ENCODE peak calls at places on chromosomes 3 and 15, in five cellular contexts. M, V, P, A and B are unnamed samples.

GRCh38 chr15:71677352-71677751 is 133.0 kb upstream of the NR2E3 start:
- DNase-seq in M (no peak), V (no peak), P (no peak), A (no peak), B (no peak)

GRCh38 chr15:58331903-58332675 is 99.7 kb upstream of the LIPC start:
- DNase-seq in M (peak), V (peak), P (peak), A (peak), B (peak)

GRCh38 chr3:126268866-126269265 is 88.3 kb downstream of the KLF15 start:
- DNase-seq in M (no peak), V (no peak), P (no peak), A (no peak), B (no peak)

GRCh38 chr3:100254168-100254777 is 6.5 kb upstream of the TBC1D23 start:
- DNase-seq in M (peak), V (peak), P (peak), A (peak), B (peak)

GRCh38 chr3:136428167-136428566 is 178.0 kb downstream of the PCCB start:
- DNase-seq in M (no peak), V (no peak), P (no peak), A (no peak), B (no peak)

GRCh38 chr15:85615930-85616329 is 178.8 kb downstream of the KLHL25 start:
- DNase-seq in M (no peak), V (peak), P (peak), A (no peak), B (no peak)

GRCh38 chr3:142866841-142867631 is 21.8 kb downstream of the PCOLCE2 start:
- DNase-seq in M (peak), V (no peak), P (peak), A (no peak), B (no peak)

GRCh38 chr15:90638241-90638691 is 78.9 kb upstream of the BLM start:
- DNase-seq in M (no peak), V (no peak), P (peak), A (no peak), B (no peak)

GRCh38 chr3:153210116-153210515 is 48.1 kb downstream of the RAP2B start:
- DNase-seq in M (no peak), V (peak), P (no peak), A (no peak), B (no peak)

GRCh38 chr3:112776000-112776399 is 70.7 kb downstream of the CD200R1L start:
- DNase-seq in M (no peak), V (peak), P (no peak), A (no peak), B (no peak)

GRCh38 chr3:129657261-129658046 is 51.0 kb upstream of the PLXND1 start:
- DNase-seq in M (no peak), V (peak), P (no peak), A (no peak), B (no peak)

GRCh38 chr3:93936549-93936948 is 37.1 kb downstream of the PROS1 start:
- DNase-seq in M (no peak), V (no peak), P (no peak), A (no peak), B (no peak)

GRCh38 chr15:88906130-88906529 is 7.0 kb downstream of the MFGE8 start:
- DNase-seq in M (no peak), V (no peak), P (no peak), A (no peak), B (no peak)

GRCh38 chr15:63157891-63158431 is 684 bp upstream of the RPS27L start:
- DNase-seq in M (peak), V (peak), P (peak), A (no peak), B (peak)

GRCh38 chr3:170421147-170421641 is 2.5 kb downstream of the CLDN11 start:
- DNase-seq in M (no peak), V (peak), P (no peak), A (no peak), B (no peak)

GRCh38 chr15:92605225-92605944 is 50.2 kb downstream of the FAM174B start:
- DNase-seq in M (no peak), V (no peak), P (no peak), A (no peak), B (no peak)

GRCh38 chr3:50516048-50516871 is 12.8 kb upstream of the CACNA2D2 start:
- DNase-seq in M (peak), V (no peak), P (peak), A (peak), B (peak)

GRCh38 chr15:67127925-67128324 is 62.5 kb downstream of the SMAD3 start:
- DNase-seq in M (no peak), V (peak), P (no peak), A (no peak), B (no peak)

GRCh38 chr3:183073839-183074615 is 25.3 kb downstream of the MCCC1 start:
- DNase-seq in M (no peak), V (peak), P (no peak), A (no peak), B (no peak)

GRCh38 chr15:58086479-58086878 is 21.0 kb upstream of the ALDH1A2 start:
- DNase-seq in M (no peak), V (peak), P (no peak), A (no peak), B (no peak)

GRCh38 chr3:177337548-177338331 is 140.5 kb upstream of the TBL1XR1 start:
- DNase-seq in M (no peak), V (peak), P (no peak), A (no peak), B (no peak)

GRCh38 chr3:19075037-19075436 is 73.3 kb upstream of the KCNH8 start:
- DNase-seq in M (no peak), V (no peak), P (no peak), A (no peak), B (no peak)

GRCh38 chr3:64150527-64151238 is 74.6 kb downstream of the PRICKLE2 start:
- DNase-seq in M (peak), V (peak), P (no peak), A (peak), B (no peak)

GRCh38 chr15:89165677-89166076 is 55.7 kb downstream of the RLBP1 start:
- DNase-seq in M (no peak), V (no peak), P (no peak), A (no peak), B (no peak)

GRCh38 chr15:58298883-58299282 is 132.9 kb upstream of the LIPC start:
- DNase-seq in M (no peak), V (no peak), P (no peak), A (no peak), B (no peak)

GRCh38 chr3:16183082-16183481 is 8.6 kb downstream of the GALNT15 start:
- DNase-seq in M (no peak), V (no peak), P (no peak), A (no peak), B (no peak)

GRCh38 chr3:170440346-170440745 is 21.7 kb downstream of the CLDN11 start:
- DNase-seq in M (no peak), V (peak), P (no peak), A (no peak), B (no peak)

GRCh38 chr3:87287025-87287424 is 10.6 kb upstream of the POU1F1 start:
- DNase-seq in M (no peak), V (peak), P (no peak), A (no peak), B (no peak)

GRCh38 chr3:16090013-16090412 is 84.5 kb upstream of the GALNT15 start:
- DNase-seq in M (no peak), V (peak), P (no peak), A (no peak), B (no peak)

GRCh38 chr3:162718697-162719096 is 1222.1 kb downstream of the OTOL1 start:
- DNase-seq in M (no peak), V (peak), P (no peak), A (no peak), B (no peak)

GRCh38 chr3:53715815-53716483 is 130.3 kb downstream of the CHDH start:
- DNase-seq in M (no peak), V (peak), P (no peak), A (no peak), B (no peak)

GRCh38 chr3:112128843-112129727 is 4.0 kb downstream of the GCSAM start:
- DNase-seq in M (no peak), V (no peak), P (no peak), A (no peak), B (no peak)

GRCh38 chr3:172606021-172606420 is 82.8 kb upstream of the TNFSF10 start:
- DNase-seq in M (no peak), V (no peak), P (no peak), A (no peak), B (no peak)

GRCh38 chr3:172598904-172599303 is 75.7 kb upstream of the TNFSF10 start:
- DNase-seq in M (no peak), V (no peak), P (no peak), A (no peak), B (no peak)

GRCh38 chr3:172604895-172605646 is 81.8 kb upstream of the TNFSF10 start:
- DNase-seq in M (no peak), V (no peak), P (no peak), A (no peak), B (no peak)

GRCh38 chr3:172600644-172601065 is 77.4 kb upstream of the TNFSF10 start:
- DNase-seq in M (no peak), V (no peak), P (no peak), A (no peak), B (no peak)

DNA sequence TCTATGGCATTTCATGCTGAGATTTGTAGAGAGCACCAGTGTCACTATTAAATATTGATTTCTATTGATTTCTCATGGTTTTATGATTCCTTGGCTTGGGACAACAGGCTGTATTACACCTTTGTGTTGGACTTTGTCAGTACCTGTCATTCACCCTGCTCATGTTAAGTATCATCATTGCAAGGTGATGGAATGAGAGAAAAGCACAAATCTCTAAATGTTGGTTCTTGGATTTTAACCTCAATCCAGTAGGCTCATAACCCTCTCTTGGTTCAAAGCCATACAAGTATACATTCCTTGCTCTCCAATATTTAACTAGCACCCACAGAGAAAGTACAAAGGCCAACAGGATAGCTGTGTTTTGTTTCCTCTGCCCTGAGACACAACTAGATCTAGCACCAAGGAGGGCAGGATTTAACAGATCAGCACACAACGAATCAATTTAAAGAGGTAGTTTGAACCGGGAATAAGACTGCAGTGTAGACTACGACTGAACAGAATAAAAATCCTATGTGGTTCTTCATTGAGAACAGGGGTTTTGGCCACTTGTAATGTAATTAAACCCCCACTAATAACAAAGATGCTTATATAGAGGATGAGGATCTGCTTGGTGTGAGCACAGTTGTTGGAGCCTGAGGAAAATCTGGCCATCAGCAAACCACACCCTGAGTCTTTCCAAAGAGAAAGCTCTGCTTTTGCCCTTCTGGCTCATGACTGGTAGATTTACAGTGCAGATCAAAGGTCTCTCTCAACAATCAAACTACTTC is 78.0 kb upstream of the TNFSF10 start:
- DNase-seq in M (no peak), V (no peak), P (no peak), A (no peak), B (no peak)
- TF ChIP-seq CTCF in M (no peak), V (no peak), P (no peak), A (no peak), B (no peak)

GRCh38 chr15:98416222-98416835 is 232.0 kb upstream of the IGF1R start:
- DNase-seq in M (no peak), V (no peak), P (no peak), A (no peak), B (no peak)
- TF ChIP-seq CTCF in M (no peak), V (no peak), P (no peak), A (no peak), B (no peak)

DNA sequence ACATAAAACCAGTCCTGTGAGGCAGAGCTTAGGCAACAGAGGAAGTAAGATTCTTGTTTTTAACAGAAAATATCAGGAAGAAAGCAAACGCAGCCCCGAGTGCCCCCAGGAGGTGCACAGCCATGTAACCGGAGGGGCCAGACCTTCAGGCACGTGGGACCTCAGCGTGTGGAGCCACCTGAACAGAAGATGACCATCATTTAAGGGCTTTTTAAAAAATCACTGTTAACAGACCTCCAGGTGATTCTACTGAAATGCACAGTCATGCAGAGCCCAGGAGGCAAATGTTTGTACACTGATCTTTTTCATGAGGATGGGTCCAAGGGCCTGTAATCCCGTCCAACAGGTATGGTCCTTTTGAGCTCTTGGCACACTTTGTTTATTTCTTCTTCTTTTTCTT is 38.8 kb downstream of the SPG21 start:
- DNase-seq in M (no peak), V (no peak), P (no peak), A (no peak), B (no peak)
- TF ChIP-seq CTCF in M (no peak), V (no peak), P (no peak), A (no peak), B (no peak)

GRCh38 chr15:40338921-40339620 is 1.7 kb downstream of the CCDC9B start:
- DNase-seq in M (no peak), V (peak), P (no peak), A (no peak), B (no peak)

GRCh38 chr15:40340740-40341400 is at the start of gene CCDC9B:
- DNase-seq in M (peak), V (peak), P (no peak), A (peak), B (peak)

GRCh38 chr15:40338041-40338657 is 2.6 kb downstream of the CCDC9B start:
- DNase-seq in M (peak), V (peak), P (peak), A (peak), B (peak)

GRCh38 chr15:40339621-40339945 is 1.2 kb downstream of the CCDC9B start:
- DNase-seq in M (no peak), V (no peak), P (no peak), A (no peak), B (no peak)

GRCh38 chr15:40340038-40340739 is 550 bp downstream of the CCDC9B start:
- DNase-seq in M (peak), V (peak), P (no peak), A (peak), B (peak)
- TF ChIP-seq CTCF in M (no peak), V (no peak), P (no peak), A (no peak), B (no peak)

GRCh38 chr15:74317820-74318375 is 49.5 kb downstream of the CYP11A1 start:
- DNase-seq in M (no peak), V (peak), P (peak), A (peak), B (peak)

GRCh38 chr15:74316116-74316515 is 51.3 kb downstream of the CYP11A1 start:
- DNase-seq in M (no peak), V (no peak), P (no peak), A (peak), B (no peak)

GRCh38 chr15:74313889-74314288 is 53.6 kb downstream of the CYP11A1 start:
- DNase-seq in M (no peak), V (no peak), P (no peak), A (no peak), B (no peak)

GRCh38 chr15:74314897-74315438 is 52.5 kb downstream of the CYP11A1 start:
- DNase-seq in M (no peak), V (no peak), P (peak), A (no peak), B (no peak)

GRCh38 chr15:74315626-74316025 is 51.8 kb downstream of the CYP11A1 start:
- DNase-seq in M (no peak), V (no peak), P (no peak), A (no peak), B (no peak)
- TF ChIP-seq CTCF in M (no peak), V (no peak), P (no peak), A (no peak), B (no peak)

DNA sequence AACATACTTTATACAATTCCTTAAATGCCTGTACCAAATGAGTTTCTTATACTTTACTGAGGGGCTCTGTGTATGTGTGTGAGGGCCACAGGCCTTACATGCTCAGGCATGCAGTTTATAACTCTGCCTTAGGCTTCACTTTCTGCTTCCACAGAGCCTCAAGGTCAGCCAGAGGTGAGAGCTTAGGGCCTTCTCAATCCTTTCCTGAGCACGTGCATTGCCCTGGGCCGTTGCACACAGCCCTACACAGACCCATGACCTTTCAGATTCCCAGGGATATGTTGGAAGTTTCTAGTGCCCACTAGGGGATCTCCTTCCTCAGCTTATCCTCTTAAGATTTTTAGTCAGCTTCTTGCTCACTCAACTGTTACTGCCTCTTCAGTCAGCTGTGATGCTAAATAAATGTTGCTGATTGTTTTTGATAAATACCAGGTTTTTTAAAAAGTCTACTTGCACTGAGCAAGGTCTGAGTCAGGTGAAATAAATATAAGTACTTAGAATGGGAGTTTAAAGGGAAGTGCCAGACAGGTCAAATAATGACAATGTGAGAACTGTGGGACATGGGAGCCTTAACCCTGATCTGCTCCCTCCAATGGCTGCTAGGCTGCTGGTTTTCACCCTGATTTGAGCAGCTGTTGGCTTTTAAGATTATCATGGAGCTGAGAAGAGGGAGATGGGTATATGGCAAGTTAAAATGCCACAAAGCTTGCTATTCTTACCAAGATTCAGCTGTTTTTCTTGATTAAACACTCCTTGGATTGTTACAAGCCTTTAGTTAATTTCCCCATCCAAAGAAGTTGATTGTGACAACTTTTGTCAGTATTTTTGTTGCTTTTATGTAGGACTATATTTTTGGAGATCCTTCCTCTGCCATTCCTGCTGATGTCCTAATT is 169.5 kb downstream of the PLD1 start:
- DNase-seq in M (no peak), V (peak), P (peak), A (no peak), B (peak)
- TF ChIP-seq CTCF in M (no peak), V (peak), P (peak), A (no peak), B (no peak)

DNA sequence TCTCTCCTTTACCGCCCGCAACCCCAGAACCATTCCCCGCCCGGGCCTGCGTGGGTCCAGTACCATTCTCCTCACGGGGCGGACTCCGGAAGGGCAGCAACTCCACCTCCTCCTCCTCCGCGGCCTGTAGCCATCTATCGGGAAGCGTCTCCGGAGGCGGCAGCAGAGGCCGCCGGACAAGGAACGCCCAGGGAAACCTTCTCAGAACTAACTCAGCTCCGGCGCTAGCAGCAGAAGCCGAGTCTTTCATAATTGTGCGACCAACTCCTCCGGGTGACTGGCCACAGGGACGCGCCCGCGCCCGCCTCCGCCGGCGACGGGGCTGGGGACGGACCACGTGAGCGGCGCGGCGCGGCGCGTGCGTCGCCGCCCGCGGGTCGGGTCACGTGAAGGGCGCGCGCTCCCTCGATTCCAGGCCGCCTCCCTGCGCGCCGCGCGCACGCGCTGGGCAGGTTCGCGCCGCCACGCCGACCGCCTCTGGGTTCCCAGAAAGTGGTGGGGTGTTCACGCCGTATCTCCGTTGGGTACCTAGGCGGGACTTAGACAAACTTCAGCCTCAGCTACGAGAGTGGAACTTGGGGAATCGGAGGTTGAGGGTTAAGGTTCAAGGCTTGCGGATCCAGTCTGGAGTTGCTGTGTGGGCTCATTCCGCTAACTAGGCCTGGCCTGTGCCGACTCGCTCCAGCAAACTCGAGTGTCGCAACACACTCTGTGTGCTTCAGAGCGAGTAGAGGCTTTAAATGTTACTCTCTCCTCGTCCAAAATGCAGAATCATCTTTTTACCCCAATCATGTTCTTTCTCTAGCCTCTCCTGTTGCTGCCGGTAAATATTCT is at the start of gene TRPM7:
- DNase-seq in M (peak), V (peak), P (peak), A (peak), B (peak)
- TF ChIP-seq CTCF in M (no peak), V (no peak), P (no peak), A (no peak), B (no peak)

DNA sequence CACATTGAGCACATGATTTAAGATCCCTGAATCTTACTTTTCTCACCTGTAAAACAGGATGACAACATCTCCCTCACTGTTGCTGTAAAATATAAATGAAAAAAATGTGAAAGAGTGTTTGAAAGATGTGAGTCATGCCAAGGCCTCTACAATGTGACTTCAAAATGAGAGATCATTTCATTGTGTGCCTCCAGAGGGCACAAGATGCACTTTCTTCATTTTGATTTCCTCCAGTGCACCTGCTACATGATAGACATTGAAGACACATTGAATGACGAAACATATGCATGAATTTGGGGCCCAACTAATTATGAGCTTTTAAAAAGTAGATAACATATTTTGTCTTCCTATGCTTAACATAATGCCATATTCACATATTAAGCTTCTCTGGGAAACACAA is 170.3 kb downstream of the MOBP start:
- DNase-seq in M (no peak), V (peak), P (no peak), A (no peak), B (no peak)
- TF ChIP-seq CTCF in M (no peak), V (peak), P (peak), A (no peak), B (no peak)

GRCh38 chr3:12541625-12542024 is 3.7 kb downstream of the MKRN2OS start:
- DNase-seq in M (peak), V (no peak), P (peak), A (no peak), B (peak)
- TF ChIP-seq CTCF in M (no peak), V (no peak), P (peak), A (peak), B (peak)